ENCODE peak calls at places on chromosomes 1 and 21, in five cellular contexts. B is progenitor cell of endocrine pancreas, T is endothelial cell, H is adrenal gland, U is AG09309. G is an unnamed sample.

GRCh38 chr1:56113679-56114078 is 465.7 kb downstream of the PLPP3 start:
- DNase-seq in H (no peak), B (no peak), T (no peak), U (no peak), G (no peak)

GRCh38 chr21:36350282-36350910 is 30.4 kb downstream of the MORC3 start:
- DNase-seq in B (no peak), H (no peak), U (no peak), T (no peak), G (no peak)

GRCh38 chr1:30933874-30934252 is 25.3 kb upstream of the SDC3 start:
- DNase-seq in T (no peak), B (no peak), U (no peak), H (peak), G (no peak)

GRCh38 chr1:171751208-171751607 is 9.3 kb upstream of the VAMP4 start:
- DNase-seq in H (no peak), U (no peak), T (no peak), B (no peak), G (no peak)

GRCh38 chr1:24606621-24607020 is 36.5 kb upstream of the SRRM1 start:
- DNase-seq in B (no peak), U (no peak), H (no peak), T (no peak), G (no peak)

GRCh38 chr1:164735315-164736052 is 176.5 kb downstream of the PBX1 start:
- DNase-seq in B (no peak), T (no peak), H (peak), U (no peak), G (no peak)

GRCh38 chr1:228905579-228905978 is 170.3 kb downstream of the RHOU start:
- DNase-seq in B (no peak), T (no peak), H (no peak), U (no peak), G (no peak)

GRCh38 chr1:228697209-228698016 is 37.9 kb upstream of the RHOU start:
- DNase-seq in U (peak), H (peak), T (no peak), B (no peak), G (no peak)

GRCh38 chr1:92854386-92854785 is 22.5 kb downstream of the RPL5 start:
- DNase-seq in T (no peak), U (no peak), B (no peak), H (no peak), G (no peak)

GRCh38 chr21:35127851-35128250 is 78.7 kb upstream of the RUNX1 start:
- DNase-seq in H (no peak), T (no peak), U (no peak), B (no peak), G (no peak)

GRCh38 chr1:115222616-115223402 is 115.2 kb downstream of the NGF start:
- DNase-seq in H (no peak), T (no peak), B (no peak), U (no peak), G (no peak)

GRCh38 chr1:170461762-170462384 is 70.1 kb upstream of the GORAB start:
- DNase-seq in H (peak), U (peak), T (no peak), B (no peak), G (no peak)

GRCh38 chr1:231376101-231376500 is 38.0 kb downstream of the SPRTN start:
- DNase-seq in B (no peak), U (no peak), T (no peak), H (no peak), G (no peak)

GRCh38 chr1:86757272-86757984 is 53.1 kb downstream of the SH3GLB1 start:
- DNase-seq in B (no peak), H (no peak), U (peak), T (no peak), G (no peak)

GRCh38 chr1:59354754-59355337 is 58.0 kb downstream of the FGGY start:
- DNase-seq in H (peak), T (no peak), B (no peak), U (no peak), G (no peak)

GRCh38 chr1:190084552-190084951 is 393.1 kb downstream of the BRINP3 start:
- DNase-seq in B (no peak), U (no peak), T (no peak), H (no peak), G (peak)

GRCh38 chr1:184771190-184771691 is 16.6 kb upstream of the EDEM3 start:
- DNase-seq in H (no peak), U (no peak), B (no peak), T (no peak), G (no peak)

GRCh38 chr1:212635141-212635601 is 26.6 kb downstream of the ATF3 start:
- DNase-seq in B (no peak), T (no peak), H (no peak), U (no peak), G (no peak)

GRCh38 chr1:15803380-15803779 is 4.1 kb downstream of the UQCRHL start:
- DNase-seq in B (no peak), U (no peak), T (peak), H (no peak), G (peak)

GRCh38 chr1:198563578-198563977 is 23.1 kb upstream of the ATP6V1G3 start:
- DNase-seq in H (no peak), T (no peak), B (no peak), U (no peak), G (no peak)

GRCh38 chr1:161259765-161260164 is 1.2 kb downstream of the PCP4L1 start:
- DNase-seq in U (no peak), T (no peak), B (no peak), H (no peak), G (no peak)

DNA sequence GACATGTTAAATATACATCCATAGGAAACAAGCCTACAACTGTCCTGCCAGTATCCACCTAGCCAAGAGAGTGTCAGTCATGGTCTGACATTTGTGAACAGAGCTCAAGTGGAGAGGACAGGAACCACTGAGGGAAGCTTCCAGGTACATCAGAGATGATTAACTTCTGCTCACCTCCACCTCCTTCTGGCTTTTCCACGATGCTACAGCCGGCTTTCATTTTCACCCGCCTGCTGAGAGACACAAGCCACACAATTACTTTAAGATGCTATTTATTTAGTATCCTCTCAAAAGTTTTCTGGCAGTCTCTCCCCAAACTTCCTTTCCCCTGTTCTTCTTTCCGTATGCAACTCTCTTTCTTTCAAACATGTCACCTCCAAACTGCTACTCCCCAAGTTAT is 2.1 kb downstream of the ETV3 start:
- DNase-seq in T (no peak), U (no peak), H (no peak), B (no peak), G (no peak)
- TF ChIP-seq CTCF in T (no peak), U (no peak), H (no peak), B (peak), G (no peak)

GRCh38 chr21:41848971-41849580 is 30.1 kb downstream of the PRDM15 start:
- DNase-seq in U (no peak), B (no peak), T (no peak), H (no peak), G (no peak)
- TF ChIP-seq CTCF in U (no peak), B (no peak), T (no peak), H (no peak), G (no peak)

DNA sequence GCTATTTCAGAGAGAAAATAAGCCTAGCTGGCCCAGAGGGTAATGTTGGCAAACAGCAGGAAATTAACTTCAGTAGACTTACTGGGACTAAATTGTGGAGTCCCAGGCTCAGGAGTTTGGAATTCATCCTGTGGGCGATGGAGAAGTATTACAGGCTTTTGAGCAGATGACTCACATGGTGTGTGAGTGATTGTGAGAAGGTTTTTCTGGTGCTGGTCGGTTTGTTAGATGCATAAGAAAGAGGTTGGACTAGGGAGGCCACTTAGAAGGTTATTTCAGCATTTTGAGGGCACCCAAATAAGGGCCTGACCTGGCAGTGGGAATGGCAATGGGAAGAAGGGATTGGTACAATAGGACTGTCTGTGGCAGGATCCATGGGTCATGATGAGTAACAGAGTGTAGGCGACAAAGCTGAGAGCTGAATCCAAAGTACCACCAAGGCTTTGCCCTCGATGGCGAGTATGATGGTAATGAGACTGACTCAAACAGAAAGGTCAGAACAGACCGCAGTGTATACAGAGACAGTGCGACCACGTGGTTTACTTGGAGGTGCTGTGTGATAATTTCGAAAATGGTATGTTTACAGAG is 69.2 kb upstream of the KIF26B start:
- DNase-seq in H (no peak), B (no peak), T (no peak), U (peak), G (no peak)
- TF ChIP-seq CTCF in H (no peak), B (no peak), T (no peak), U (peak), G (no peak)

GRCh38 chr1:151993084-151993733 is 450 bp downstream of the S100A10 start:
- DNase-seq in T (peak), H (peak), B (no peak), U (no peak), G (peak)

GRCh38 chr1:151997284-151997570 is 3.6 kb upstream of the S100A10 start:
- DNase-seq in H (no peak), B (no peak), U (no peak), T (no peak), G (no peak)

GRCh38 chr1:151995774-151996173 is 2.1 kb upstream of the S100A10 start:
- DNase-seq in T (no peak), H (no peak), U (no peak), B (no peak), G (no peak)

GRCh38 chr1:151993734-151994496 is at the start of gene S100A10:
- DNase-seq in B (peak), U (no peak), T (peak), H (peak), G (peak)

GRCh38 chr1:151994956-151995355 is 1.3 kb upstream of the S100A10 start:
- DNase-seq in T (no peak), H (peak), B (no peak), U (peak), G (no peak)
- TF ChIP-seq CTCF in T (no peak), H (no peak), B (no peak), U (no peak), G (no peak)